ENCODE peak calls at places on chromosomes 16 and 17, in six cellular contexts. R is breast epithelium; N is CD8-positive, alpha-beta T cell; O is IMR-90; T is adrenal gland; X is mammary epithelial cell. C is an unnamed sample. For H3K27me3 and H3K9me3, the result is how much of the 10 kb centered on the place peaks cover.

GRCh38 chr17:336110-337021 is 16.2 kb downstream of the RPH3AL start:
- DNase-seq in R (peak), T (peak), N (peak), O (no peak), X (no peak), C (no peak)

GRCh38 chr17:76527430-76528111 is 9.9 kb downstream of the CYGB start:
- DNase-seq in O (peak), N (no peak), T (no peak), R (no peak), X (peak), C (peak)

GRCh38 chr17:77475012-77475976 is 334.5 kb downstream of the SEC14L1 start:
- DNase-seq in O (peak), X (peak), N (peak), R (no peak), T (no peak), C (peak)

GRCh38 chr16:20404637-20405036 is at the start of gene PDILT:
- DNase-seq in T (no peak), R (no peak), X (no peak), O (no peak), N (no peak), C (no peak)

GRCh38 chr17:78779848-78780247 is 2.2 kb downstream of the CYTH1 start:
- DNase-seq in N (peak), T (no peak), X (peak), R (peak), O (no peak), C (no peak)

GRCh38 chr17:80615311-80615710 is 70.7 kb downstream of the RPTOR start:
- DNase-seq in R (no peak), X (no peak), O (no peak), T (no peak), N (no peak), C (no peak)

GRCh38 chr16:68049448-68049847 is 26.4 kb downstream of the DUS2 start:
- DNase-seq in N (no peak), T (peak), X (no peak), O (no peak), R (no peak), C (no peak)

GRCh38 chr16:80899804-80900592 is 95.6 kb upstream of the CDYL2 start:
- DNase-seq in N (no peak), T (peak), O (peak), R (peak), X (peak), C (peak)

GRCh38 chr17:79133214-79133613 is 58.6 kb downstream of the ENGASE start:
- DNase-seq in X (no peak), T (no peak), R (no peak), N (no peak), O (no peak), C (no peak)

GRCh38 chr16:85303354-85303883 is 191.1 kb upstream of the CIBAR2 start:
- DNase-seq in O (no peak), N (peak), X (peak), T (peak), R (peak), C (no peak)

GRCh38 chr16:85391769-85392583 is 221.1 kb upstream of the GSE1 start:
- DNase-seq in O (peak), N (no peak), X (peak), R (no peak), T (peak), C (no peak)

GRCh38 chr17:65297384-65297783 is 160.2 kb downstream of the RGS9 start:
- DNase-seq in O (no peak), X (peak), N (no peak), T (no peak), R (no peak), C (peak)

GRCh38 chr17:50967795-50968194 is 101.6 kb upstream of the TOB1 start:
- DNase-seq in X (no peak), O (peak), R (no peak), N (no peak), T (no peak), C (peak)

GRCh38 chr17:42459256-42459982 is 741 bp downstream of the ATP6V0A1 start:
- DNase-seq in R (peak), N (no peak), T (peak), X (peak), O (peak), C (peak)

GRCh38 chr17:78238823-78239488 is 7.5 kb downstream of the TMEM235 start:
- DNase-seq in T (no peak), X (no peak), O (no peak), N (no peak), R (no peak), C (no peak)

GRCh38 chr16:17432902-17433576 is 37.7 kb downstream of the XYLT1 start:
- DNase-seq in N (no peak), R (no peak), T (no peak), X (no peak), O (peak), C (peak)

GRCh38 chr16:22898874-22899348 is 84.9 kb downstream of the HS3ST2 start:
- DNase-seq in T (peak), R (peak), O (peak), X (peak), N (no peak), C (peak)

GRCh38 chr16:50255538-50255937 is 10.8 kb upstream of the ADCY7 start:
- DNase-seq in R (no peak), N (no peak), X (no peak), T (no peak), O (no peak), C (no peak)

GRCh38 chr16:14354561-14355351 is 275.3 kb downstream of the PARN start:
- DNase-seq in R (no peak), N (no peak), X (peak), O (peak), T (peak), C (peak)

GRCh38 chr17:37447641-37448040 is 41.0 kb downstream of the TADA2A start:
- DNase-seq in T (no peak), X (peak), O (peak), R (no peak), N (no peak), C (peak)

GRCh38 chr16:53893731-53894435 is 189.9 kb downstream of the FTO start:
- DNase-seq in X (peak), N (no peak), O (peak), T (peak), R (no peak), C (peak)

GRCh38 chr17:2928294-2928890 is 132.2 kb downstream of the RAP1GAP2 start:
- DNase-seq in N (no peak), T (no peak), O (no peak), R (no peak), X (no peak), C (no peak)

GRCh38 chr17:51354908-51355307 is 94.6 kb downstream of the UTP18 start:
- DNase-seq in T (no peak), X (no peak), N (no peak), O (no peak), R (no peak), C (no peak)

GRCh38 chr17:75524971-75525805 is at the start of gene LLGL2:
- DNase-seq in O (peak), R (peak), T (peak), N (peak), X (peak), C (peak)

GRCh38 chr17:30074726-30075125 is 41.9 kb upstream of the NSRP1 start:
- DNase-seq in N (no peak), R (no peak), O (peak), T (no peak), X (no peak), C (no peak)

GRCh38 chr16:22932032-22932771 is 118.2 kb downstream of the HS3ST2 start:
- DNase-seq in X (no peak), O (no peak), T (no peak), N (no peak), R (no peak), C (no peak)

GRCh38 chr16:19005561-19006445 is 22.1 kb downstream of the TMC7 start:
- DNase-seq in R (no peak), X (peak), N (no peak), O (peak), T (no peak), C (no peak)

GRCh38 chr17:73156166-73156840 is 8.5 kb upstream of the SSTR2 start:
- DNase-seq in T (peak), O (peak), N (peak), X (peak), R (peak), C (peak)

GRCh38 chr17:81329927-81330883 is 35.1 kb upstream of the SLC38A10 start:
- DNase-seq in R (no peak), O (no peak), X (no peak), T (peak), N (no peak), C (no peak)

GRCh38 chr16:67750466-67750865 is 31.4 kb upstream of the GFOD2 start:
- DNase-seq in N (no peak), T (no peak), O (no peak), X (no peak), R (no peak), C (no peak)

GRCh38 chr16:54318941-54319340 is 32.4 kb upstream of the IRX3 start:
- DNase-seq in T (no peak), O (no peak), R (no peak), X (no peak), N (no peak), C (peak)

GRCh38 chr16:20166531-20167235 is 93.0 kb upstream of the GPR139 start:
- DNase-seq in R (no peak), N (no peak), T (no peak), X (no peak), O (no peak), C (no peak)

GRCh38 chr17:79788455-79788854 is 8.4 kb downstream of the CBX8 start:
- DNase-seq in R (no peak), T (no peak), O (no peak), N (no peak), X (no peak), C (no peak)

GRCh38 chr16:65098916-65099315 is 22.9 kb downstream of the CDH11 start:
- DNase-seq in R (no peak), X (no peak), N (no peak), T (no peak), O (peak), C (no peak)

DNA sequence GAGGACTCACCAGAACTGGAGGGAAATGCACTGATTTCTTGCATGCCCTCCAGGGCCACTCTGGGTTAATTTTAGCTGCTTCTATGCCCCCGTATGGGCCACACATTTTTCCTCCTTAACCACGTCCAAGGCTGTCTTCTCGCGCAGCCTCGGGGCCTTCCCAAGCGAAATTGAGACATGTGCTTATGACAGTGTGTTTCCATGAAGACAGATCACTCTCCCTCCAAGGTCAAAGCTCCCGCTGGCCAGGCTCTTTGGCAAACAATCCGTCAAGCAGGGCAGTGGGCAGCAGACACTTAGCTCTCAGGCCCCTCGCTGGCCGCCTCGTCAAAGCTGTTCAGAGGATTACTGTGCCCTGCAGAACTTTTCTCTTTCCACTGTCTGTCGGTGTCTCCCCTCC is 243.0 kb upstream of the N4BP1 start:
- DNase-seq in O (no peak), X (no peak), N (no peak), R (no peak), T (peak), C (no peak)
- H3K27me3 ChIP-seq in O (under half), X (under half), N (under half), R (under half), T (under half), C (under half)

DNA sequence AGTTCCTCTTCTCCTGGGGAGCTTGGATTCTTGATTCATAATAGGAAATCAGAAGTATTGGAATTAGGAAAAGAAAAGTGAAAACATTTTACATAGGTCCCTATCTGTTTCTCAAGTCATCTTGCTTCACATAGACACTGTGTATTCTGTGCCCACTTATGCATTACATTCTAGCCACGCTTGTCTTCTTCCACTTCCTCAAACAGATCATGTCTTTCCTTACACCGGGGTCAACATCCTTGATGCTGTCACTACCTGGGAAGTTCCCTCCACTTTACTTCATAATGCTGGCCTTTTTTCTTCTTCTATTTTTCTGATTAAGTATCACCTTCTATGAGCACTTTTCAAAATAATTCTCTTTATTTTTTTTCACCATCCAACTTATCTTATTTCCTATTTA is 606.4 kb upstream of the CDH8 start:
- DNase-seq in N (no peak), X (no peak), R (no peak), T (no peak), O (no peak), C (no peak)
- H3K9me3 ChIP-seq in N (under half), X (under half), R (under half), T (under half), O (under half), C (under half)

DNA sequence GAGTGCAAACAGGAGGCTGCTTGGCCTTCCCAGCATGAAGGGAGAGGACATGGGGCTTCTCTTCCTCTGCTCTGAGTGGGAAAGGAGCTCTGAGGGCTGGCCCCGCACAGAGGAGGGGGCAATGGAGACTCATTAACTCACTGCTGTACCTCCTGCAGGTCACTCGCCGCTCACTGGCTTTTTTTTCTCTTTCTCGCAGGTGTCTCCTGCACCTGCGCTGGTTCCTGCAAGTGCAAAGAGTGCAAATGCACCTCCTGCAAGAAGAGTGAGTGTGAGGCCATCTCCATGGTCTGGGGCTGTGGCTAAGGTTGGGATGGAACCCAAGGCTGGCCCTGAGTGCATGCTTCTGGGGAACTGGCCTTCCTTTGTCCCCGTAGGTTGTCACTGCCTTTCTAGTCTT is 717 bp downstream of the MT1F start:
- DNase-seq in R (no peak), N (no peak), O (no peak), T (no peak), X (no peak), C (no peak)
- H3K27me3 ChIP-seq in R (under half), N (under half), O (half or more), T (under half), X (under half), C (under half)

DNA sequence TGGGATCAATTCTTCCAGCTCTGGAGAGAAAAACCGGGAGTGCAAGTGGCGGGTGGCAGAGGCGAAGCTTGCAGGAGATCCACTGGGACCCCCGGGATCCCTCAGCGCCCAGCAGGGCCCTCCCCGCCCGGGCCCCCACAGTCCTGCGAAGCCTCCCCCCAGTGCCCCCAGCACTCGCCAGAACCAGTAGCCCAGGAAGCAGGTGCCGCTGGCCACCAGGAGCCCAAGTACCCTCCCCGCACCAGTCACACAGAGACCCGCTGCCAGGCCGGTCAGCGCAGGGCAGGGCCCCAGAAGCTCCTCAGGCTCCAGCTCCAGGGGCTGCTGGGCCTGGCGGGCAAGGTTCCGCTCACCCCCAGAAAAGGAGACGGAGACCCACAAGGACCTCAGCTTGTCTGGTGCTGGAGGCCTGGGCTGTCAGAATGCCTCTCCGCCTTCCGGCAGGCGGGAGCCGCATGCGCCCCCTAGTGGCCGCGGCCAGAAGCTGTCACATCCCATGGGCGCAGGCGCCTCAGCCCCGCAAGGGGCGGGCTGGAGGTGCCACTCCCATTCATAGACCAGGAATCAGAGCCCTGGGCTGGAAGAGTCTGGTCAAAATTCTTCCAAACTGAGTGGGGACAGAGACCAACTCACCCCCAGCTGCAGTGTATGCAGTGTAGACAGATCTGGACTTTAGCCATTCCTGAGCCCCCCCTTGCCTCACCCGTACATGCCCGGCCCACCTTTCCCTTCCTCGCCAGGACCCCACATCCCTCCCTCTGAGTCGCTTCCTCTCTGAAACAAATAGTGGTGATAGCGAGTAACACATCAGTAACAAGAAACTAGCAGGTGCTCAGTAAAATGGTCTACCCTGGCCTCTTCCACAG is 1002.3 kb downstream of the KCNJ18 start:
- DNase-seq in O (no peak), X (no peak), T (no peak), R (no peak), N (no peak), C (no peak)
- H3K9me3 ChIP-seq in O (under half), X (under half), T (under half), R (under half), N (under half), C (under half)

GRCh38 chr17:39627717-39628516 is 1.2 kb downstream of the PPP1R1B start:
- DNase-seq in O (no peak), T (no peak), X (no peak), N (no peak), R (no peak), C (no peak)

GRCh38 chr17:39631403-39631802 is 4.7 kb downstream of the PPP1R1B start:
- DNase-seq in T (no peak), N (no peak), X (peak), R (no peak), O (no peak), C (no peak)

GRCh38 chr17:39629494-39629880 is 2.7 kb downstream of the PPP1R1B start:
- DNase-seq in O (no peak), T (no peak), X (no peak), R (no peak), N (no peak), C (no peak)

GRCh38 chr17:39628655-39629493 is 2.1 kb downstream of the PPP1R1B start:
- DNase-seq in R (no peak), X (no peak), O (no peak), N (no peak), T (no peak), C (no peak)

DNA sequence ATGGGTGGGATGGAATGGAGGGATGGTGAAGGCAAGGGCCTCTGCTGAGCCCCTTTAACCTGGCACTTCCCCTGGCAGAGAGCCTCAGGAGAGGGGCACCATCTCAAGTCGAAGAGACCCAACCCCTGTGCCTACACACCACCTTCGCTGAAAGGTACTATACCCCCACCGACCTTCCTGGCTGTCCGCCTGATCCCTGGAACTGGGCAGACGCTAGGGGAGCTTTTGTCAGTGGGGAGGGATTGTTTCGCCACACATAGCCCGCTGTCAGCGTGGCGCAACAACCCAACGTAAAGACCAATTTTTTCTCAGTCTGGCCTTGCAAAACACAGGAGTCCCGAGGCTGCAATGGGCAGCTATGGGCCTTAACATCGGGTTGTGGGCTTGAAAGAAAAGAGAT is 3.1 kb downstream of the PPP1R1B start:
- DNase-seq in X (no peak), O (no peak), R (no peak), N (no peak), T (no peak), C (no peak)
- H3K27me3 ChIP-seq in X (under half), O (half or more), R (under half), N (under half), T (under half), C (under half)

C was measured in adipocyte.